ENCODE peak calls at places on chromosomes 16 and 17, in five cellular contexts. I, K, C, H and J are unnamed samples.

GRCh38 chr16:1678500-1679098 is 520 bp downstream of the JPT2 start:
- DNase-seq in C (peak; percentile 50), H (peak; percentile 67), K (peak; percentile 63), I (no peak), J (peak; percentile 62)

GRCh38 chr16:75620326-75621169 is 2.5 kb downstream of the ADAT1 start:
- DNase-seq in I (no peak), H (no peak), C (peak; percentile 34), K (peak; percentile 62), J (no peak)

GRCh38 chr16:35147556-35148504 is 1688.4 kb downstream of the TP53TG3F start:
- DNase-seq in K (no peak), C (no peak), I (no peak), H (no peak), J (no peak)

GRCh38 chr16:56355221-56355620 is 70.1 kb downstream of the AMFR start:
- DNase-seq in H (no peak), C (peak; percentile 20), K (peak; percentile 35), I (no peak), J (peak; percentile 43)

GRCh38 chr17:1367351-1367745 is 32.7 kb downstream of the YWHAE start:
- DNase-seq in K (no peak), C (no peak), I (no peak), H (no peak), J (no peak)

GRCh38 chr16:27745348-27745747 is 195.4 kb downstream of the KATNIP start:
- DNase-seq in C (no peak), H (no peak), K (no peak), I (no peak), J (no peak)

GRCh38 chr17:76872221-76872873 is 4.1 kb downstream of the MGAT5B start:
- DNase-seq in H (no peak), C (no peak), I (no peak), K (no peak), J (no peak)

GRCh38 chr16:49462356-49462988 is 88.9 kb downstream of the C16orf78 start:
- DNase-seq in H (no peak), K (peak; percentile 39), I (no peak), C (no peak), J (no peak)

GRCh38 chr16:50274771-50275415 is 8.5 kb downstream of the ADCY7 start:
- DNase-seq in C (no peak), H (no peak), I (no peak), K (peak; percentile 45), J (no peak)

GRCh38 chr17:74453665-74454196 is 12.7 kb upstream of the CD300A start:
- DNase-seq in I (peak; percentile 99), K (peak; percentile 93), H (peak; percentile 92), C (peak; percentile 94), J (peak; percentile 85)

GRCh38 chr17:36855459-36855858 is 81.8 kb upstream of the LHX1 start:
- DNase-seq in H (no peak), K (no peak), I (no peak), C (no peak), J (no peak)

GRCh38 chr16:48676836-48677235 is 66.9 kb upstream of the N4BP1 start:
- DNase-seq in H (no peak), K (no peak), C (no peak), I (no peak), J (no peak)

GRCh38 chr16:720990-721764 is at the start of gene ANTKMT:
- DNase-seq in C (peak; percentile 89), K (peak; percentile 95), H (peak; percentile 88), I (peak; percentile 98), J (peak; percentile 74)

GRCh38 chr16:66135376-66135775 is 231.1 kb upstream of the CDH5 start:
- DNase-seq in I (no peak), K (peak; percentile 49), H (peak; percentile 60), C (no peak), J (no peak)

GRCh38 chr16:17780181-17780580 is 309.4 kb upstream of the XYLT1 start:
- DNase-seq in H (no peak), I (no peak), K (no peak), C (no peak), J (no peak)

GRCh38 chr16:57807968-57808528 is 5.8 kb upstream of the KIFC3 start:
- DNase-seq in H (peak; percentile 89), I (peak; percentile 65), C (peak; percentile 92), K (peak; percentile 90), J (peak; percentile 82)

GRCh38 chr17:32259596-32259995 is 6.0 kb upstream of the RHBDL3 start:
- DNase-seq in C (no peak), H (no peak), I (no peak), K (no peak), J (no peak)

GRCh38 chr16:67137605-67138004 is 13.2 kb downstream of the B3GNT9 start:
- DNase-seq in H (no peak), K (no peak), C (no peak), I (no peak), J (no peak)

GRCh38 chr16:65661451-65661850 is 539.6 kb upstream of the CDH11 start:
- DNase-seq in H (no peak), K (no peak), C (no peak), I (no peak), J (no peak)

GRCh38 chr17:77833769-77834168 is 124.7 kb upstream of the TNRC6C start:
- DNase-seq in H (no peak), K (no peak), C (no peak), I (no peak), J (no peak)

GRCh38 chr16:49608801-49609200 is 235.2 kb downstream of the C16orf78 start:
- DNase-seq in C (no peak), I (no peak), H (peak; percentile 44), K (no peak), J (no peak)

GRCh38 chr17:21164226-21165019 is 37.7 kb downstream of the DHRS7B start:
- DNase-seq in I (no peak), K (no peak), C (no peak), H (no peak), J (no peak)

GRCh38 chr16:85659336-85659735 is 29.4 kb downstream of the GINS2 start:
- DNase-seq in H (no peak), C (no peak), K (no peak), I (no peak), J (no peak)

GRCh38 chr16:88454315-88455057 is 1.4 kb downstream of the ZFPM1 start:
- DNase-seq in I (no peak), K (peak; percentile 79), H (no peak), C (peak; percentile 56), J (no peak)

GRCh38 chr16:88452485-88453216 is 429 bp upstream of the ZFPM1 start:
- DNase-seq in C (peak; percentile 99), I (peak; percentile 98), K (peak; percentile 99), H (peak; percentile 98), J (peak; percentile 97)

GRCh38 chr16:88451586-88452484 is 1.2 kb upstream of the ZFPM1 start:
- DNase-seq in H (no peak), I (no peak), K (no peak), C (no peak), J (no peak)

GRCh38 chr16:88453621-88454314 is 688 bp downstream of the ZFPM1 start:
- DNase-seq in H (no peak), C (no peak), I (no peak), K (no peak), J (no peak)

DNA sequence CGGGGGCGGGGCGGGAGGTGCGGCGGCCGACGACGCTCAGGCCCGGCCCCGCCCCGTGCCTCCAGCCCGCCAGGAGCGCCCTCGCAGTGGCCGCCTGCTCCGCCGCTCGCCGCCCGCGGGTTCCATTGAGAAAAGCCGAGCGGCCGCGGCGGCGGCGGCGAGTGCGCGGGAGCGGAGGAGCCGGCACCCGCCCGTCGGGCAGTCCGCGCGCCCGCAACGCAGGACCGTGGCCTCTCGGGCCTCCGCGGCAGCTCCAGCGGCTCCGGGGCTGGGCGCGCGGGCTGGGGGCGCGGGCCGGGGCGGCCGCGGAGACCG is at the start of gene ZFPM1:
- DNase-seq in C (no peak), K (no peak), H (no peak), I (no peak), J (no peak)
- TF ChIP-seq POLR2A in C (no peak), K (peak; percentile 78), H (no peak), I (no peak), J (no peak)

GRCh38 chr16:82031116-82032084 is 3.7 kb upstream of the HSD17B2 start:
- DNase-seq in I (no peak), H (no peak), C (no peak), K (no peak), J (no peak)

GRCh38 chr16:82024883-82025282 is 10.2 kb upstream of the HSD17B2 start:
- DNase-seq in K (no peak), C (no peak), I (no peak), H (no peak), J (no peak)

GRCh38 chr16:82024274-82024673 is 10.8 kb upstream of the HSD17B2 start:
- DNase-seq in I (no peak), H (no peak), C (no peak), K (no peak), J (no peak)

GRCh38 chr16:82023206-82023605 is 11.8 kb upstream of the HSD17B2 start:
- DNase-seq in K (no peak), C (no peak), H (no peak), I (no peak), J (no peak)

GRCh38 chr16:82027629-82028035 is 7.4 kb upstream of the HSD17B2 start:
- DNase-seq in K (peak; percentile 71), I (no peak), H (no peak), C (no peak), J (no peak)
- TF ChIP-seq POLR2A in K (no peak), I (no peak), H (no peak), C (no peak), J (no peak)

GRCh38 chr17:50149099-50149424 is 1.4 kb downstream of the PPP1R9B start:
- DNase-seq in K (no peak), C (no peak), H (no peak), I (no peak), J (no peak)

GRCh38 chr17:50146927-50147640 is 3.4 kb downstream of the PPP1R9B start:
- DNase-seq in C (no peak), H (peak; percentile 60), K (no peak), I (no peak), J (no peak)

GRCh38 chr17:50147841-50148225 is 2.6 kb downstream of the PPP1R9B start:
- DNase-seq in C (no peak), H (no peak), K (peak; percentile 74), I (no peak), J (no peak)

GRCh38 chr17:50149425-50150353 is 788 bp downstream of the PPP1R9B start:
- DNase-seq in K (peak; percentile 85), H (no peak), I (no peak), C (peak; percentile 77), J (no peak)

GRCh38 chr17:50148226-50149098 is 2.0 kb downstream of the PPP1R9B start:
- DNase-seq in K (peak; percentile 89), H (peak; percentile 55), C (peak; percentile 62), I (peak; percentile 74), J (peak; percentile 71)
- TF ChIP-seq POLR2A in K (no peak), H (no peak), C (no peak), I (peak; percentile 53), J (no peak)

DNA sequence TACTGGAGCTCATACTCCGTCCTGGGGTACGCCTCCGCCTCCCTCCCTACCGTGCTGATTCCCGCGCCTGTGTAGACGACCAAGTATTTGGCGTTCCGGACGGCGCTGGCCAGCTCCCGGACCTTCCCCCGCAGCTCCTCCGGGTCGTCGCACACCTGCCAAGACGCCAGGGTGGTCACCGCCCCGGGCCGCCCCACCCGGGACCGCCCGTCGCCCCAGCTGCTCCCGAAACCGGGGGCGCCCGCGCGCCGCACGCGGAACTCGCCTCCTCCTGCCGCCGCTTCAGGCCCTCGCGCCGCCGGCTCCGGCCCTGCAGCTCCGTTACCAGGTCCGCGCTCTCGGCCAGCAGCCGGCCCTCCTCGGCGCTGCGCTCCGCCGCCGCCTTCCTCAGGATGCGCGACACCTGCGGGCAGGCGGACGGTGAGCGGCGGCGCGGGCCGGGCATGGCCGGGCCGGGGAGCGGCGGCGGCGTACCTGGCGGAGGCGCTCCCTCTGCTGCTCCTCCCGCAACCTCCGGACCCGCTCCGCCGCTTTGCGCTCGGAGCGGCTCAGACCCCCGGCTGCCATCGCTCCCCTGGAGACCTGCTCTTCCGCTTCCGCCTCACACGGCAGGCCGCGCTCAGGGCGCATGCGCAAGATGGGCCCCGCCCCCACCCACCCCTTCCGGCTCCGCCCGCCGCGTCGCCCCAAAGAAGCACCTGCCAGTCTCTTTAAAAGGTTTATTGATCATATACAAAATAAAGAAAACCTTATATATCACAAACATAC is at the start of gene SIRT7:
- DNase-seq in H (peak; percentile 75), C (peak; percentile 83), K (peak; percentile 88), I (peak; percentile 100), J (no peak)
- TF ChIP-seq POLR2A in H (no peak), C (no peak), K (peak; percentile 84), I (peak; percentile 89), J (no peak)